ENCODE peak calls at places on chromosomes 6 and 20, in six cellular contexts. O, C, T, Q, Y and Z are unnamed samples.

GRCh38 chr6:24432611-24433010 is 29.9 kb downstream of the MRS2 start:
- DNase-seq in O (no peak), C (no peak), T (no peak), Q (no peak), Y (no peak), Z (no peak)

GRCh38 chr6:53922571-53922981 is 127.8 kb downstream of the LRRC1 start:
- DNase-seq in O (no peak), C (no peak), T (no peak), Q (peak; percentile 20), Y (no peak), Z (no peak)

GRCh38 chr6:90297124-90297865 is 652 bp upstream of the BACH2 start:
- DNase-seq in O (no peak), C (no peak), T (no peak), Q (no peak), Y (peak; percentile 20), Z (no peak)

GRCh38 chr6:20213271-20213798 is 1.1 kb upstream of the MBOAT1 start:
- DNase-seq in O (no peak), C (no peak), T (no peak), Q (no peak), Y (no peak), Z (no peak)

GRCh38 chr6:82554706-82555105 is 191.1 kb downstream of the TPBG start:
- DNase-seq in O (no peak), C (no peak), T (no peak), Q (no peak), Y (no peak), Z (no peak)

GRCh38 chr20:44057698-44058675 is 129.0 kb downstream of the JPH2 start:
- DNase-seq in O (no peak), C (peak; percentile 33), T (no peak), Q (no peak), Y (no peak), Z (no peak)

GRCh38 chr6:52000064-52000463 is 87.3 kb downstream of the PKHD1 start:
- DNase-seq in O (no peak), C (no peak), T (no peak), Q (no peak), Y (no peak), Z (no peak)

GRCh38 chr20:35120012-35120701 is 27.0 kb downstream of the EDEM2 start:
- DNase-seq in O (no peak), C (no peak), T (peak; percentile 68), Q (no peak), Y (no peak), Z (no peak)

GRCh38 chr6:11598687-11599086 is 61.1 kb downstream of the TMEM170B start:
- DNase-seq in O (no peak), C (no peak), T (no peak), Q (peak; percentile 72), Y (no peak), Z (no peak)

GRCh38 chr20:62618622-62619529 is 23.4 kb upstream of the SLCO4A1 start:
- DNase-seq in O (no peak), C (no peak), T (no peak), Q (no peak), Y (no peak), Z (no peak)

GRCh38 chr6:116666869-116667268 is 1.7 kb downstream of the ZUP1 start:
- DNase-seq in O (no peak), C (no peak), T (no peak), Q (no peak), Y (no peak), Z (no peak)

GRCh38 chr20:63782051-63782471 is 42.5 kb downstream of the SLC2A4RG start:
- DNase-seq in O (peak; percentile 63), C (no peak), T (no peak), Q (peak; percentile 60), Y (no peak), Z (no peak)

GRCh38 chr20:64131406-64131805 is 24.0 kb upstream of the NPBWR2 start:
- DNase-seq in O (no peak), C (peak; percentile 38), T (no peak), Q (peak; percentile 60), Y (peak; percentile 57), Z (peak; percentile 90)

DNA sequence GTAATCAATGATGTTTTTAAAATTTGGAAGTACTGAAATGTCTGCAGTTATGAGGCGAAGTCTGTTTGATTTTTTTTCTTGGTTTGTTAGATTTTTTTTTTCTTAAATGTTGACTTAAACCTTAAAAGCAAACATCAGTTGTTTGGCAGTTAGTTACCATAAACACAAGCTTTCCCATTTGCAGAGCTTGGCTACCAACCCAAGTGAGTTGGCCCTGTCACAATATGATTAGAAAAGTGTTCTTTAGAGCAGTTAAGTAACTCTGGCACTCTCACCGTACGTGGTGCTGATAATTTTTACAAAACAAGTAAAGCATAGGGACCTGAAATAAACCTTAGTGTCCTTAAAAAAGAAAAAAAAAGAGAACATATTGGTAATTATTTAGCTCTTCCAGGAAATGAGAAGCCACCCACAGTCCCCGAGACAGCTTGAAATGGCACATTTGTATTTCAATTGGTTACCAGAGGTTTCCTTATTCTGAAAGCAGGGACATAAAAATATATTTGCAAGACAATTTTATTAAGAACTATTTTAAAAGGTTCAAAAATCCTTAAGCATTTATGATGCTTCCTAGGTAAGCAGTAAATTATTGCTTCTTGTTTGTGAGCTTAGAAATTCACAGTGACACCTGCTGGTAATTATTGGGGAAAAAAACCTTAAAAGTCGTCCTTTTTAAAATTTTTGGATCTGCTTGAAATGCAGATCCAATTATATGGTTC is 3.9 kb downstream of the HEY2 start:
- DNase-seq in O (peak; percentile 13), C (no peak), T (no peak), Q (peak; percentile 33), Y (no peak), Z (no peak)
- TF ChIP-seq JUND in O (no peak), C (no peak), T (no peak), Q (no peak), Y (no peak), Z (no peak)

GRCh38 chr20:2101057-2101934 is at the start of gene STK35:
- DNase-seq in O (peak; percentile 37), C (peak; percentile 80), T (no peak), Q (no peak), Y (peak; percentile 87), Z (peak; percentile 31)
- TF ChIP-seq JUND in O (no peak), C (no peak), T (no peak), Q (no peak), Y (no peak), Z (no peak)

DNA sequence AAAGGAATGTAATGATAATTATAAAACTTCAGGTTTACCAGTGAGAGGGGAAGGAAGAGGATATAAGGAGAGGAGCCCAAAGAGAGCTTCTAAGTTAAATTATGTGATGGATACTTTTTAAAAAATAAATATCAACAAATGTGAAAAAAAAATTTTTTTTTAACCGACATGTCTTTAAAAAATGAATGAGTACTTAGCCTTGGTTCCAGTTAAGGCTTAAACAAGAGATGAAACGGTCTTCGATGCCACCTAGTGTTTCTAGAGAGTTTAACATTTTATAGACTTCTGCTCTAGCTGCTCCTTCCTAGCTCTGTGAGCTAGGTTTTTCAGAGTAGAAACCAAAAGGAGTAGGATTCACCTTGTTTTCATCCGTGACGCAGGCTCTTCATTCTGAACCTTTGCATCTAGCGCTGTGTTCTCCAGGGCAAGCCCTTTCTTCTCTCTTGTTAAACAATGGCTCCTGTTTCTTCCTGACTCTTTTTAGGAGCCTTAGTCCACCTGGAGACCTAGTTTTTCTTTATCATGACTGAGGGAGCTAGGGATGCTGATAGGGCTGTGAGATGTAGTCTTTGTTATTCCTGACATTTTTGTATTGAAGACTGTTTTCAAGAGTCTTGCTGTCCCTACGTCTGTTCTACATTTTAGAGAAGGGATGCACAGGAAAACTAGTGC is 42.4 kb upstream of the GNRH2 start:
- DNase-seq in O (peak; percentile 46), C (no peak), T (peak; percentile 16), Q (no peak), Y (peak; percentile 53), Z (no peak)
- TF ChIP-seq JUND in O (no peak), C (no peak), T (no peak), Q (no peak), Y (no peak), Z (no peak)

GRCh38 chr6:78363688-78364087 is 503.7 kb upstream of the IRAK1BP1 start:
- DNase-seq in O (no peak), C (no peak), T (no peak), Q (no peak), Y (peak; percentile 28), Z (no peak)
- TF ChIP-seq JUND in O (no peak), C (no peak), T (no peak), Q (no peak), Y (no peak), Z (no peak)

GRCh38 chr6:12956991-12957320 is 240.4 kb downstream of the PHACTR1 start:
- DNase-seq in O (no peak), C (no peak), T (no peak), Q (no peak), Y (no peak), Z (no peak)
- TF ChIP-seq JUND in O (no peak), C (no peak), T (no peak), Q (no peak), Y (no peak), Z (no peak)

GRCh38 chr6:30323806-30324205 is 2.9 kb upstream of the TRIM39 start:
- DNase-seq in O (no peak), C (no peak), T (no peak), Q (no peak), Y (no peak), Z (no peak)

GRCh38 chr6:30326446-30327231 is at the start of gene TRIM39:
- DNase-seq in O (peak; percentile 59), C (peak; percentile 89), T (peak; percentile 94), Q (peak; percentile 89), Y (peak; percentile 91), Z (peak; percentile 85)

GRCh38 chr6:30325150-30325872 is 1.4 kb upstream of the TRIM39 start:
- DNase-seq in O (no peak), C (no peak), T (no peak), Q (peak; percentile 62), Y (peak; percentile 79), Z (peak; percentile 45)

GRCh38 chr6:30327232-30327746 is 562 bp downstream of the TRIM39 start:
- DNase-seq in O (no peak), C (no peak), T (no peak), Q (no peak), Y (no peak), Z (no peak)

GRCh38 chr6:30325873-30326445 is 768 bp upstream of the TRIM39 start:
- DNase-seq in O (peak; percentile 59), C (peak; percentile 88), T (peak; percentile 81), Q (no peak), Y (no peak), Z (no peak)
- TF ChIP-seq JUND in O (no peak), C (no peak), T (no peak), Q (no peak), Y (no peak), Z (no peak)

GRCh38 chr6:329888-330691 is 37.8 kb downstream of the DUSP22 start:
- DNase-seq in O (no peak), C (no peak), T (peak; percentile 64), Q (no peak), Y (peak; percentile 45), Z (no peak)
- TF ChIP-seq JUND in O (no peak), C (no peak), T (no peak), Q (no peak), Y (no peak), Z (no peak)

DNA sequence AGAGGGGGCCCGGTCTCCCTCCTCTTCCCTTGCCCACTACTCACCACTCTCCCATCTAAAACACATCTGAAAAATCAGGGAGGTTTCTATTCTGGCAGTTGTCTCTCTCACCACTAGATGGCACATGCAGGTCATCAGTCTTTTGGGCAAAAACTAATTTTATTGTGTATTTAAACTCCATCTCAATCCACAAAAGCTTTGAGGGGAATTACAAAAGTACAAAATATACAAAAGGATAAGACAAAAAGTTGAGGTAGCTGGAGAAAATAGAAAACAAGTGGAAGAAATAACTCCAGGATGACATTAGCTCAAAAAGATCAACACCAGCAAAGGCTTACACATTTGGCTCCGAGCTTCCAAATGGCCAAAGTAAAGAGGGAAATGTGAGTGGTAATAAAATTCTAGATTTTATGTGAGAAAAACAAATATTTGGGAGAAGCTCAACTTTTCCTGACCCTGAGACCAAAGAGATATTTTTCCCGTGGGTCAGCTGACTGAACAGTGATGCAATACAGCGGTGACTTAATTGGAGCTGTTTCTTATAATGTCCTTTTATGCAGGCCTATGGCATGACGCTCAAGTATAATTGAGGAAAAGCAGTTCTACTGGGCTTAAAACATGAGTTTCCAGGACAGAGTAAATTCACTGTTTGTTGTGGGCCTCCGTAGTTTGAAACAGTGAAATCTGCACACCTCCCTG is 79.8 kb upstream of the CHD6 start:
- DNase-seq in O (no peak), C (no peak), T (peak; percentile 45), Q (peak; percentile 52), Y (peak; percentile 50), Z (no peak)
- TF ChIP-seq JUND in O (no peak), C (no peak), T (peak; percentile 13), Q (no peak), Y (no peak), Z (no peak)